ENCODE peak calls at places on chromosomes 2 and 18, in five cellular contexts. One of them, this sample, is unnamed. For H3K27me3, the result is how much of the 10 kb centered on the place peaks cover.

GRCh38 chr2:88545118-88545517 is 82.1 kb downstream of the EIF2AK3 start:
- DNase-seq in prostate gland: no peak
- DNase-seq in left lung: no peak
- DNase-seq in pancreas: no peak
- DNase-seq in mammary epithelial cell: peak
- DNase-seq in this sample: peak

GRCh38 chr2:1553671-1554295 is 140.5 kb downstream of the TPO start:
- DNase-seq in pancreas: no peak
- DNase-seq in mammary epithelial cell: peak
- DNase-seq in prostate gland: no peak
- DNase-seq in left lung: no peak
- DNase-seq in this sample: peak

GRCh38 chr2:238916176-238916874 is 68.4 kb downstream of the TWIST2 start:
- DNase-seq in prostate gland: no peak
- DNase-seq in mammary epithelial cell: no peak
- DNase-seq in pancreas: no peak
- DNase-seq in left lung: no peak
- DNase-seq in this sample: no peak

GRCh38 chr2:44237221-44237620 is 38.1 kb upstream of the SLC3A1 start:
- DNase-seq in pancreas: no peak
- DNase-seq in mammary epithelial cell: no peak
- DNase-seq in left lung: no peak
- DNase-seq in prostate gland: no peak
- DNase-seq in this sample: no peak

GRCh38 chr2:178448968-178449661 is 1.9 kb downstream of the PRKRA start:
- DNase-seq in mammary epithelial cell: no peak
- DNase-seq in prostate gland: no peak
- DNase-seq in left lung: no peak
- DNase-seq in pancreas: no peak
- DNase-seq in this sample: no peak

GRCh38 chr2:106073608-106074406 is 120.3 kb downstream of the UXS1 start:
- DNase-seq in pancreas: no peak
- DNase-seq in prostate gland: no peak
- DNase-seq in mammary epithelial cell: no peak
- DNase-seq in left lung: no peak
- DNase-seq in this sample: no peak

GRCh38 chr2:236286866-236287545 is 22.8 kb upstream of the ASB18 start:
- DNase-seq in left lung: no peak
- DNase-seq in pancreas: no peak
- DNase-seq in prostate gland: no peak
- DNase-seq in mammary epithelial cell: peak
- DNase-seq in this sample: peak

GRCh38 chr2:104862061-104862941 is 8.4 kb downstream of the POU3F3 start:
- DNase-seq in prostate gland: no peak
- DNase-seq in mammary epithelial cell: no peak
- DNase-seq in pancreas: no peak
- DNase-seq in left lung: peak
- DNase-seq in this sample: no peak

GRCh38 chr2:137208361-137208973 is 443.1 kb downstream of the THSD7B start:
- DNase-seq in prostate gland: no peak
- DNase-seq in pancreas: no peak
- DNase-seq in left lung: no peak
- DNase-seq in mammary epithelial cell: peak
- DNase-seq in this sample: peak

GRCh38 chr2:118970396-118971135 is 28.6 kb downstream of the MARCO start:
- DNase-seq in pancreas: no peak
- DNase-seq in prostate gland: no peak
- DNase-seq in mammary epithelial cell: peak
- DNase-seq in left lung: peak
- DNase-seq in this sample: no peak

DNA sequence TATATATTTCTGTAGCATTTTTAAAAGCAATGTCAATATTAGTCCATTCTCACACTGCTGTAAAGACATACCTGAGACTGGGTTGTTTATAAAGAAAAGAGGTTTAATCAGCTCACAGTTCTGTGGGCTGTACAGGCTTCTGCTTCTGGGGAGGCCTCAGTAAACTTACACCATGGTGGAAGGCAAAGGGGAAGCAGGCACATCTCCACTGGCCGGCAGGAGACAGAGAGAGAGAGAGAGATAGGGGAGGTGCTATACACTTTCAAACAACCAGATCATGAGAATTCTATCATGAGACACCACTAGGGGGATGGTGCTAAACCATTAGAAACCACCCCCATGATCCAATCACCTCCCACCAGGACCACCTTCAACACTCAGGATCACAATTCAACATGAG is 43.1 kb downstream of the CHMP3 start:
- DNase-seq in pancreas: no peak
- DNase-seq in prostate gland: no peak
- DNase-seq in mammary epithelial cell: no peak
- DNase-seq in left lung: no peak
- DNase-seq in this sample: no peak
- TF ChIP-seq CTCF in pancreas: no peak
- TF ChIP-seq CTCF in prostate gland: no peak
- TF ChIP-seq CTCF in mammary epithelial cell: no peak
- TF ChIP-seq CTCF in left lung: no peak
- TF ChIP-seq CTCF in this sample: no peak

GRCh38 chr2:134149904-134150303 is 104.0 kb upstream of the MGAT5 start:
- DNase-seq in pancreas: no peak
- DNase-seq in left lung: no peak
- DNase-seq in mammary epithelial cell: no peak
- DNase-seq in prostate gland: no peak
- DNase-seq in this sample: no peak

GRCh38 chr2:134146161-134146560 is 107.7 kb upstream of the MGAT5 start:
- DNase-seq in pancreas: no peak
- DNase-seq in prostate gland: no peak
- DNase-seq in mammary epithelial cell: no peak
- DNase-seq in left lung: no peak
- DNase-seq in this sample: no peak

GRCh38 chr2:134148843-134149472 is 104.9 kb upstream of the MGAT5 start:
- DNase-seq in mammary epithelial cell: peak
- DNase-seq in left lung: no peak
- DNase-seq in prostate gland: no peak
- DNase-seq in pancreas: no peak
- DNase-seq in this sample: peak

GRCh38 chr2:134146620-134147019 is 107.3 kb upstream of the MGAT5 start:
- DNase-seq in pancreas: no peak
- DNase-seq in prostate gland: no peak
- DNase-seq in mammary epithelial cell: peak
- DNase-seq in left lung: no peak
- DNase-seq in this sample: peak

GRCh38 chr2:134148172-134148571 is 105.7 kb upstream of the MGAT5 start:
- DNase-seq in pancreas: no peak
- DNase-seq in prostate gland: no peak
- DNase-seq in left lung: no peak
- DNase-seq in mammary epithelial cell: no peak
- DNase-seq in this sample: no peak
- H3K4me3 ChIP-seq in pancreas: no peak
- H3K4me3 ChIP-seq in prostate gland: no peak
- H3K4me3 ChIP-seq in left lung: no peak
- H3K4me3 ChIP-seq in mammary epithelial cell: no peak
- H3K4me3 ChIP-seq in this sample: no peak

DNA sequence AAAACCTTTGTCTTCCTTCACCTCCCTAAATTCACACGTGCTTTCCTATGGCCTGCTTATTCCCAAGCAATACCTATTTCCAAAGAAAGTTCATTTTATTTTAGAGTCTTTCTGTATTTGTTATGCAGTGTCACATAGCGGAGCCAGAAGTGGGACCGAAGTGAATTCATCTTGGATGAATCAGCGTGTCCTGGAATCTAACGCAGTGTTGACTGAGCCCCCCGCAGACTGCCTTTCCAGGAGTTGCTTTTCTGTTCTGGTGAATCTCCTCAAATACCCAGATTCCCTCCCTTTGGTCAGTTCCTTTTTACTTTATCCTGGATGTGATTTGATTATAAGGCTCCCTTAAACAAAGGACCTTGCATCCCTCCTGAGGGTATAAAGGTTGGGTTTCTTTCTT is 10.8 kb downstream of the ALPP start:
- DNase-seq in left lung: peak
- DNase-seq in pancreas: no peak
- DNase-seq in prostate gland: no peak
- DNase-seq in mammary epithelial cell: no peak
- DNase-seq in this sample: no peak
- H3K27me3 ChIP-seq in left lung: under half
- H3K27me3 ChIP-seq in pancreas: under half
- H3K27me3 ChIP-seq in prostate gland: under half
- H3K27me3 ChIP-seq in mammary epithelial cell: under half
- H3K27me3 ChIP-seq in this sample: under half

GRCh38 chr2:224930124-224930523 is 112.1 kb downstream of the DOCK10 start:
- DNase-seq in prostate gland: no peak
- DNase-seq in mammary epithelial cell: no peak
- DNase-seq in left lung: no peak
- DNase-seq in pancreas: no peak
- DNase-seq in this sample: no peak

GRCh38 chr2:224929512-224929911 is 112.8 kb downstream of the DOCK10 start:
- DNase-seq in prostate gland: no peak
- DNase-seq in mammary epithelial cell: no peak
- DNase-seq in pancreas: no peak
- DNase-seq in left lung: no peak
- DNase-seq in this sample: no peak

GRCh38 chr2:224931956-224932355 is 110.3 kb downstream of the DOCK10 start:
- DNase-seq in prostate gland: no peak
- DNase-seq in mammary epithelial cell: no peak
- DNase-seq in pancreas: no peak
- DNase-seq in left lung: no peak
- DNase-seq in this sample: no peak

GRCh38 chr2:224933416-224933815 is 108.9 kb downstream of the DOCK10 start:
- DNase-seq in mammary epithelial cell: no peak
- DNase-seq in left lung: no peak
- DNase-seq in prostate gland: no peak
- DNase-seq in pancreas: no peak
- DNase-seq in this sample: no peak

GRCh38 chr2:224930990-224931389 is 111.3 kb downstream of the DOCK10 start:
- DNase-seq in pancreas: no peak
- DNase-seq in mammary epithelial cell: no peak
- DNase-seq in left lung: no peak
- DNase-seq in prostate gland: no peak
- DNase-seq in this sample: no peak
- TF ChIP-seq CTCF in pancreas: no peak
- TF ChIP-seq CTCF in mammary epithelial cell: no peak
- TF ChIP-seq CTCF in left lung: no peak
- TF ChIP-seq CTCF in prostate gland: no peak
- TF ChIP-seq CTCF in this sample: no peak

GRCh38 chr2:223092667-223093066 is 40.7 kb downstream of the KCNE4 start:
- DNase-seq in prostate gland: no peak
- DNase-seq in left lung: no peak
- DNase-seq in mammary epithelial cell: no peak
- DNase-seq in pancreas: no peak
- DNase-seq in this sample: no peak

GRCh38 chr2:223096571-223096970 is 44.6 kb downstream of the KCNE4 start:
- DNase-seq in prostate gland: no peak
- DNase-seq in mammary epithelial cell: no peak
- DNase-seq in left lung: no peak
- DNase-seq in pancreas: no peak
- DNase-seq in this sample: no peak

GRCh38 chr2:223095207-223095606 is 43.2 kb downstream of the KCNE4 start:
- DNase-seq in pancreas: no peak
- DNase-seq in prostate gland: no peak
- DNase-seq in left lung: no peak
- DNase-seq in mammary epithelial cell: no peak
- DNase-seq in this sample: no peak

GRCh38 chr2:223090540-223091235 is 38.7 kb downstream of the KCNE4 start:
- DNase-seq in left lung: no peak
- DNase-seq in mammary epithelial cell: no peak
- DNase-seq in prostate gland: no peak
- DNase-seq in pancreas: no peak
- DNase-seq in this sample: no peak

DNA sequence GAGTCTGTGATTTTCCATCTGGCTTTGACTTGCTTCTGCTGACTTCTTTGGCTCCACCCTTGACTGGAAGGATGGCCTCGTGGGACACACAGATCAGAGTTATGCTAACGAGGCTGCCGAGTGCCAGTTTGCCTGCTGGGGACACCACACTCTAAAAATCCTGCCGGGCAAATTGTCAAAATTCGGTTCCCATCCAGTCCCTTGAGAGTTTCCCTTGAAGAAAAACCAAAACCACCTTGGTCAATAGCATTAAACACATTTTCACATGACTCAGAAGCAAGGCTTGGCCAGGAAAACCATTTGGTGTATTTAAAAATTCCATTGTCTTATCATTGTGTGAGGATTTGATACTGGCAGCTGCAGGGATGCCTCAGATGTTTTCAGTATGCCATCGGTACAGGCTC is 41.4 kb downstream of the KCNE4 start:
- DNase-seq in pancreas: peak
- DNase-seq in mammary epithelial cell: peak
- DNase-seq in left lung: no peak
- DNase-seq in prostate gland: peak
- DNase-seq in this sample: no peak
- H3K4me3 ChIP-seq in pancreas: no peak
- H3K4me3 ChIP-seq in mammary epithelial cell: no peak
- H3K4me3 ChIP-seq in left lung: no peak
- H3K4me3 ChIP-seq in prostate gland: no peak
- H3K4me3 ChIP-seq in this sample: no peak

DNA sequence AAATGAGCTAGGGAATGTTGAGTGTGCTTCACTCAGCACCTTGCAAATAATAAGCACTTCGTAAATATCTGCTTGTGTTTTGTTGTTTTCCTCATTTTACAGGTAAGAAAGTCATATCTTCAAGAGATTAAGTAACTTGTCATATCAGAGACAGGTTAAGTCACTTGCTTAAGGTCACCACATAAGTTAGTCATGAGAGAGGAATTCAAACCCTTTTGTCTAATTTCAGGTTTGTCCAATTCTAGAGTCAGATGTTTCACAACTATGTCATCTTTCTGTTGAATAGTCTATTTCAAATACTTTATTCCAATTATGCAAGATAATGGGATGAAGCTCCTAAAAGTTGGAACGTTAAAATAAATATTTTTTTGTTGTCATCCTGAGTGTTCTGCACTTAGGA is 13.5 kb upstream of the CUL3 start:
- DNase-seq in prostate gland: no peak
- DNase-seq in mammary epithelial cell: no peak
- DNase-seq in left lung: no peak
- DNase-seq in pancreas: no peak
- DNase-seq in this sample: peak
- H3K27me3 ChIP-seq in prostate gland: under half
- H3K27me3 ChIP-seq in mammary epithelial cell: under half
- H3K27me3 ChIP-seq in left lung: under half
- H3K27me3 ChIP-seq in pancreas: under half
- H3K27me3 ChIP-seq in this sample: under half

DNA sequence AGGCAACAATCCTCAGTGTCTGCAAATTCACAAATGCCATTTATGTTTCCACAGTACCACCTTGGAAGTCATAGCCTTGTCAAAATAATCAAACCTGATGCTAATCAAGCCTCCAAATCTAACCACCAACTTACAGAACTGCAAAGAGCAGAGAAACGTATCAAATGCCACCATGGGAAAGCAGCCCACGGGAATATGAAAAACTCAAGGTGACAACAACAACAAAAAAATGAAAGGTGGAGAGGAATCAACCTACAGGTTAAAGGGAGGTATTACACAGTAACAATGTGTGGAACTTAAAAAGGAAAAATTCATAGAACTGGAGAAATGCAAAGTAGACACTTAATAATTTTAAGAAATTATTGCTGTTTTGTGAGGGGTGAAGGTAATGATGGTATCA is 46.7 kb downstream of the CD226 start:
- DNase-seq in left lung: no peak
- DNase-seq in mammary epithelial cell: no peak
- DNase-seq in pancreas: no peak
- DNase-seq in prostate gland: no peak
- DNase-seq in this sample: no peak
- TF ChIP-seq CTCF in left lung: no peak
- TF ChIP-seq CTCF in mammary epithelial cell: no peak
- TF ChIP-seq CTCF in pancreas: no peak
- TF ChIP-seq CTCF in prostate gland: no peak
- TF ChIP-seq CTCF in this sample: no peak